ENCODE peak calls at places on chromosomes 3 and 15, in eight cellular contexts. One of them, this sample, is unnamed. For H3K36me3, the result is how much of the 10 kb centered on the place peaks cover.

GRCh38 chr3:6120786-6121185 is 740.1 kb upstream of the GRM7 start:
- DNase-seq in DND-41: no peak
- DNase-seq in K562: no peak
- DNase-seq in neural progenitor cell: no peak
- DNase-seq in PC-3: no peak
- DNase-seq in mammary epithelial cell: no peak
- DNase-seq in hepatocyte: peak
- DNase-seq in keratinocyte: no peak
- DNase-seq in this sample: peak

GRCh38 chr3:72018339-72018984 is 233.5 kb upstream of the PROK2 start:
- DNase-seq in DND-41: no peak
- DNase-seq in K562: peak
- DNase-seq in neural progenitor cell: peak
- DNase-seq in PC-3: no peak
- DNase-seq in mammary epithelial cell: no peak
- DNase-seq in hepatocyte: no peak
- DNase-seq in keratinocyte: no peak
- DNase-seq in this sample: no peak

GRCh38 chr15:70795311-70795665 is 31.9 kb upstream of the UACA start:
- DNase-seq in DND-41: no peak
- DNase-seq in K562: no peak
- DNase-seq in neural progenitor cell: no peak
- DNase-seq in PC-3: peak
- DNase-seq in mammary epithelial cell: peak
- DNase-seq in hepatocyte: peak
- DNase-seq in keratinocyte: no peak
- DNase-seq in this sample: peak

GRCh38 chr3:57078366-57079220 is 18.1 kb downstream of the SPATA12 start:
- DNase-seq in DND-41: peak
- DNase-seq in K562: peak
- DNase-seq in neural progenitor cell: peak
- DNase-seq in PC-3: peak
- DNase-seq in mammary epithelial cell: peak
- DNase-seq in hepatocyte: peak
- DNase-seq in keratinocyte: no peak
- DNase-seq in this sample: peak

GRCh38 chr15:88649286-88649733 is 10.5 kb downstream of the ISG20 start:
- DNase-seq in DND-41: no peak
- DNase-seq in K562: no peak
- DNase-seq in neural progenitor cell: no peak
- DNase-seq in PC-3: peak
- DNase-seq in mammary epithelial cell: peak
- DNase-seq in hepatocyte: no peak
- DNase-seq in keratinocyte: peak
- DNase-seq in this sample: peak

GRCh38 chr3:108123326-108123725 is 32.5 kb upstream of the CD47 start:
- DNase-seq in DND-41: no peak
- DNase-seq in K562: no peak
- DNase-seq in neural progenitor cell: no peak
- DNase-seq in PC-3: no peak
- DNase-seq in mammary epithelial cell: no peak
- DNase-seq in hepatocyte: no peak
- DNase-seq in keratinocyte: no peak
- DNase-seq in this sample: no peak

GRCh38 chr3:194285859-194286197 is 65.3 kb downstream of the CPN2 start:
- DNase-seq in DND-41: no peak
- DNase-seq in K562: no peak
- DNase-seq in neural progenitor cell: peak
- DNase-seq in PC-3: no peak
- DNase-seq in mammary epithelial cell: no peak
- DNase-seq in hepatocyte: no peak
- DNase-seq in keratinocyte: no peak
- DNase-seq in this sample: no peak

GRCh38 chr3:98022978-98023820 is 11.9 kb downstream of the GABRR3 start:
- DNase-seq in DND-41: peak
- DNase-seq in K562: peak
- DNase-seq in neural progenitor cell: peak
- DNase-seq in PC-3: peak
- DNase-seq in mammary epithelial cell: peak
- DNase-seq in hepatocyte: peak
- DNase-seq in keratinocyte: no peak
- DNase-seq in this sample: peak

GRCh38 chr3:39639344-39640236 is 169.8 kb upstream of the MYRIP start:
- DNase-seq in DND-41: no peak
- DNase-seq in K562: peak
- DNase-seq in neural progenitor cell: peak
- DNase-seq in PC-3: peak
- DNase-seq in mammary epithelial cell: peak
- DNase-seq in hepatocyte: peak
- DNase-seq in keratinocyte: peak
- DNase-seq in this sample: peak

GRCh38 chr3:182618981-182619591 is 174.2 kb upstream of the ATP11B start:
- DNase-seq in DND-41: no peak
- DNase-seq in K562: no peak
- DNase-seq in neural progenitor cell: no peak
- DNase-seq in PC-3: peak
- DNase-seq in mammary epithelial cell: peak
- DNase-seq in hepatocyte: no peak
- DNase-seq in keratinocyte: no peak
- DNase-seq in this sample: peak

GRCh38 chr3:184558726-184559125 is 2.9 kb upstream of the EPHB3 start:
- DNase-seq in DND-41: no peak
- DNase-seq in K562: no peak
- DNase-seq in neural progenitor cell: peak
- DNase-seq in PC-3: no peak
- DNase-seq in mammary epithelial cell: no peak
- DNase-seq in hepatocyte: no peak
- DNase-seq in keratinocyte: no peak
- DNase-seq in this sample: no peak

GRCh38 chr3:98886525-98886924 is 15.0 kb downstream of the DCBLD2 start:
- DNase-seq in DND-41: no peak
- DNase-seq in K562: no peak
- DNase-seq in neural progenitor cell: no peak
- DNase-seq in PC-3: no peak
- DNase-seq in mammary epithelial cell: no peak
- DNase-seq in hepatocyte: no peak
- DNase-seq in keratinocyte: no peak
- DNase-seq in this sample: no peak

GRCh38 chr3:72888546-72889309 is 882 bp downstream of the GXYLT2 start:
- DNase-seq in DND-41: peak
- DNase-seq in K562: no peak
- DNase-seq in neural progenitor cell: peak
- DNase-seq in PC-3: peak
- DNase-seq in mammary epithelial cell: peak
- DNase-seq in hepatocyte: no peak
- DNase-seq in keratinocyte: no peak
- DNase-seq in this sample: peak

GRCh38 chr3:55641914-55642313 is 154.8 kb upstream of the WNT5A start:
- DNase-seq in DND-41: no peak
- DNase-seq in K562: no peak
- DNase-seq in neural progenitor cell: no peak
- DNase-seq in PC-3: peak
- DNase-seq in mammary epithelial cell: no peak
- DNase-seq in hepatocyte: no peak
- DNase-seq in keratinocyte: no peak
- DNase-seq in this sample: no peak

GRCh38 chr3:111895079-111895478 is 36.0 kb downstream of the PHLDB2 start:
- DNase-seq in DND-41: no peak
- DNase-seq in K562: no peak
- DNase-seq in neural progenitor cell: peak
- DNase-seq in PC-3: peak
- DNase-seq in mammary epithelial cell: no peak
- DNase-seq in hepatocyte: no peak
- DNase-seq in keratinocyte: no peak
- DNase-seq in this sample: no peak

GRCh38 chr15:101175396-101175795 is 76.5 kb downstream of the CHSY1 start:
- DNase-seq in DND-41: no peak
- DNase-seq in K562: no peak
- DNase-seq in neural progenitor cell: no peak
- DNase-seq in PC-3: no peak
- DNase-seq in mammary epithelial cell: no peak
- DNase-seq in hepatocyte: no peak
- DNase-seq in keratinocyte: no peak
- DNase-seq in this sample: no peak

DNA sequence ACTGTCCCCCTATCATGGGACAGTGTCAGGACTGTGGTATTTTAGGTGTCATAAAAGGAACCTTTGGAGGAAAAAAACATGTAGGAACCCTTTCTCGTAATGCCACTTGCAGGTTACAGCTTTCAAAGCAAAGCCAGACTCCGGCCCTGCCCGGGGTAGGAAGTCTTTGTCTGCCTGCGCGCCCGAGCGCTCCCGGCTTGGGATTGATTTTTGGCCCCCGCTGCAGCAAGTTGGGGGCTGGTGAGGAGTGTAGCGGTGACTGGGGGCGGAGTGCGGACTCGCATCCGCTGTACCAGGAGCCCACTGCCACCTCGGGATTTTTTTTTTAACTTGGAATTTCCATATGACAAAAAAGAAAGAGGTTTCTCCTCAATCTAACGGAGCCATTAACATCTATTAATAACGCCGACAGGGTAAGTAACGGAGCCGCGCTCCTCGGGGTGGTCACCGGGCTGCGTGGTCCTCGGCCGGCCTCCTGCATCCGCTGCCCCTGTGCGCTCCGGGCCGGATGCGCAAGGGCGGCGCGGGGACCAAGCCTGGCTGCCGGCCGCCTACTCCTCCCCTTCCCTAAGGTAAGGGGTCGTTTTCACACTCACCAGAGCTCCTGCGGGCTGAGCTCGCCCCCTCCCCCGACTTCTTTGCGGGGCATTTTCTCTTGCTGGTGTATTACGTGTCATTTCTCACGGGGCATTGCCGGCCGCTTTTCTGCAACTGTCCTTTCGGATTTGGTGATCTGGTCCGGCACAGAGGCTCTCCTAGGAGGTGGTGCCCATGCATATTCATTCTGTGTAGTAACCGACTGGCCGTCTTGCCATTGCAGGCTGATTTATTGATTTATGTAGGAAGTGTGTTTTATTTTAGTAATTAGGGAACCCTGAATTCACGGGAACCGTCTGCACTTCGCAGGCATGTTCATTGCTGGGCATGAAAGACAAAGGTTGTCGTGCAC is 219.8 kb upstream of the TOPAZ1 start:
- DNase-seq in DND-41: no peak
- DNase-seq in K562: no peak
- DNase-seq in neural progenitor cell: peak
- DNase-seq in PC-3: no peak
- DNase-seq in mammary epithelial cell: no peak
- DNase-seq in hepatocyte: no peak
- DNase-seq in keratinocyte: no peak
- DNase-seq in this sample: peak
- H3K4me2 ChIP-seq in DND-41: no peak
- H3K4me2 ChIP-seq in K562: no peak
- H3K4me2 ChIP-seq in neural progenitor cell: peak
- H3K4me2 ChIP-seq in PC-3: no peak
- H3K4me2 ChIP-seq in mammary epithelial cell: peak
- H3K4me2 ChIP-seq in hepatocyte: peak
- H3K4me2 ChIP-seq in keratinocyte: peak
- H3K4me2 ChIP-seq in this sample: peak

DNA sequence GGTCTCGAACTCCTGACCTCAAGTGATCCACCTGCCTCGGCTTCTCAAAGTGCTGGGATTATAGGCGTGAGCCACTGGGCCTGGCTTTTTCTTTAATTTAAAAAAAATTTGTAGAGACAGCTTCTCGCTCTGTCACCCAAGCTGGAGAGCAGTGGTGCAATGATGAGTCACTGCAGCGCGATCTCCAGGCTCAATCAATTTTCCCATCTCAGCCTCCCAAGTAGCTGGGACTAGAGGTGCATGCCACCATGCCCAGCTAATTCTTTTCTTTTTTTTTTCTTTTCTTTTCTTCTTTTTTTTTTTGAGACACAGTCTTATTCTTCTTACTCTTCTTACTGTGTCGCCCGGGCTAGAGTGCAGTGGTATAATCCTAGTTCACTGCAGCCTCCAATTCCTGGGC is 19.8 kb downstream of the TUBGCP4 start:
- DNase-seq in DND-41: no peak
- DNase-seq in K562: no peak
- DNase-seq in neural progenitor cell: no peak
- DNase-seq in PC-3: no peak
- DNase-seq in mammary epithelial cell: no peak
- DNase-seq in hepatocyte: no peak
- DNase-seq in keratinocyte: no peak
- DNase-seq in this sample: peak
- H3K36me3 ChIP-seq in DND-41: under half
- H3K36me3 ChIP-seq in K562: half or more
- H3K36me3 ChIP-seq in neural progenitor cell: under half
- H3K36me3 ChIP-seq in PC-3: under half
- H3K36me3 ChIP-seq in mammary epithelial cell: under half
- H3K36me3 ChIP-seq in hepatocyte: under half
- H3K36me3 ChIP-seq in keratinocyte: under half
- H3K36me3 ChIP-seq in this sample: under half

GRCh38 chr3:137769321-137770065 is 5.4 kb downstream of the SOX14 start:
- DNase-seq in DND-41: no peak
- DNase-seq in K562: no peak
- DNase-seq in neural progenitor cell: peak
- DNase-seq in PC-3: no peak
- DNase-seq in mammary epithelial cell: no peak
- DNase-seq in hepatocyte: no peak
- DNase-seq in keratinocyte: no peak
- DNase-seq in this sample: no peak
- TF ChIP-seq EZH2 in DND-41: no peak
- TF ChIP-seq EZH2 in K562: no peak
- TF ChIP-seq EZH2 in neural progenitor cell: no peak
- TF ChIP-seq EZH2 in PC-3: no peak
- TF ChIP-seq EZH2 in mammary epithelial cell: no peak
- TF ChIP-seq EZH2 in hepatocyte: no peak
- TF ChIP-seq EZH2 in keratinocyte: no peak
- TF ChIP-seq EZH2 in this sample: peak

DNA sequence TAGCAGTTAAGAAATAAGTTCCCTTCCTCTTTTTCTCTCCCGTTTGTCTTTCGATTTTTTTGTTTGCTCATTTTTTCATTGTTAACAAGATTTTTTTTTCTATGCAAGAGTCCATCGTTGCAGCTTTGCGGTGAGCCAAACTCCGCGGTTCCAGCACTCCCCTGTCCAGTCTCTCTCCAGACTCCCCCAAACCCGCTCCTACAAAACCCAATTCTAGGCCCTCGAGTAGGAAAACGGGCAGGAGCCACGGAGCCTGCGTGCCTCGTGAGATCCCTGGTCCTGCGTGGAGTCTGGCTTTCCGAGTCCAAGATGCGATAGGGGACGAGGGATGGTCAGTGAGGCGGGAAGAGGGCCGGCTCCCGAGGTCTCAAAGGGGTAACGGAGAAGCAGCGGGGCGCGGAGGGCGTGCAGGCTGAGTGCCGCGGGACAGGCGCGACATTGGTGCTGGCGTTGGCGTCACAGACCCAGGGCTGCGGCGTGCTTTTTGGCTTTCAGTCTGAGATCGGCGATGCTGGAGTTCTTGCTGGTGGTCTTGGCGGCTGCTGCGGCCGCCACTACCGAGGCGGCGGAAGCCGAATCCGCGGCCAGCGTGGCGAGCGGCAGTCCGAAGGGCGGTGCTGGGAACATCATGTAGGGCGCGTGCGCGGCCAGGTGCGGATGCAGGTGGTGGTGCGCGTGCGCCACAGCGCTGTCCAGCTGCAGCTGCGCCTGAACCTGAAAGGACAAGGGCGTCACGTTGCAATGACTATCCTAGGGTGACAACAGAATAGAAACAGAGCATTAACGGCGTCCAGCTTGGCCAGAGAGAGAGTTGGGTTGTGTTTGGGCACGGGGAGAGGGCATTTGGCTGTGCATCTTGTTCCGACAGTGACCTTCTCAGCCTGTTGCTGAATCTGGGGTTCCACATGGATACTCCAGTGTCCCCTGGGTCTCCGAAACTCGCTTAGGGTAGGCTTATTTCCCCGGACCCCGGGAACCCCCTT is 8.4 kb downstream of the SHOX2 start:
- DNase-seq in DND-41: peak
- DNase-seq in K562: no peak
- DNase-seq in neural progenitor cell: peak
- DNase-seq in PC-3: peak
- DNase-seq in mammary epithelial cell: peak
- DNase-seq in hepatocyte: peak
- DNase-seq in keratinocyte: no peak
- DNase-seq in this sample: no peak
- H3K4me2 ChIP-seq in DND-41: peak
- H3K4me2 ChIP-seq in K562: no peak
- H3K4me2 ChIP-seq in neural progenitor cell: peak
- H3K4me2 ChIP-seq in PC-3: peak
- H3K4me2 ChIP-seq in mammary epithelial cell: peak
- H3K4me2 ChIP-seq in hepatocyte: peak
- H3K4me2 ChIP-seq in keratinocyte: peak
- H3K4me2 ChIP-seq in this sample: peak